ENCODE peak calls at places on chromosomes 16 and 17, in ten cellular contexts. Q, Z, D, P, U, G, J, R, L and H are unnamed samples.

GRCh38 chr17:59001158-59001814 is 105.4 kb downstream of the TRIM37 start:
- DNase-seq in Q (no peak), Z (no peak), D (peak), P (peak), U (peak), G (peak), J (peak), R (no peak), L (no peak), H (no peak)

GRCh38 chr16:4656221-4656620 is 31.6 kb downstream of the MGRN1 start:
- DNase-seq in Q (no peak), Z (no peak), D (no peak), P (no peak), U (no peak), G (no peak), J (no peak), R (no peak), L (no peak), H (no peak)

GRCh38 chr16:83113317-83113716 is 486.5 kb downstream of the CDH13 start:
- DNase-seq in Q (peak), Z (no peak), D (peak), P (no peak), U (no peak), G (peak), J (no peak), R (no peak), L (peak), H (no peak)

GRCh38 chr17:51439395-51440229 is 179.3 kb downstream of the UTP18 start:
- DNase-seq in Q (no peak), Z (no peak), D (no peak), P (peak), U (no peak), G (no peak), J (no peak), R (no peak), L (no peak), H (no peak)

GRCh38 chr16:16019488-16019887 is 70.1 kb downstream of the ABCC1 start:
- DNase-seq in Q (no peak), Z (peak), D (peak), P (peak), U (no peak), G (no peak), J (peak), R (peak), L (no peak), H (no peak)

GRCh38 chr17:16486373-16487250 is 5.4 kb downstream of the LRRC75A start:
- DNase-seq in Q (peak), Z (peak), D (peak), P (peak), U (peak), G (peak), J (peak), R (peak), L (peak), H (peak)

GRCh38 chr17:80584171-80584905 is 39.7 kb downstream of the RPTOR start:
- DNase-seq in Q (no peak), Z (no peak), D (peak), P (no peak), U (no peak), G (no peak), J (no peak), R (no peak), L (no peak), H (no peak)

GRCh38 chr17:30191072-30191471 is 44.4 kb downstream of the SLC6A4 start:
- DNase-seq in Q (no peak), Z (no peak), D (no peak), P (no peak), U (no peak), G (no peak), J (no peak), R (no peak), L (no peak), H (no peak)

GRCh38 chr16:73949574-73950348 is 346.9 kb upstream of the PSMD7 start:
- DNase-seq in Q (no peak), Z (no peak), D (no peak), P (peak), U (no peak), G (peak), J (no peak), R (no peak), L (no peak), H (peak)

GRCh38 chr16:53053967-53054669 is 673 bp upstream of the CHD9 start:
- DNase-seq in Q (no peak), Z (peak), D (peak), P (peak), U (peak), G (peak), J (no peak), R (peak), L (no peak), H (peak)
- TF ChIP-seq CTCF in Q (no peak), Z (no peak), D (no peak), P (no peak), U (no peak), G (no peak), J (no peak), R (no peak), L (no peak), H (no peak)

DNA sequence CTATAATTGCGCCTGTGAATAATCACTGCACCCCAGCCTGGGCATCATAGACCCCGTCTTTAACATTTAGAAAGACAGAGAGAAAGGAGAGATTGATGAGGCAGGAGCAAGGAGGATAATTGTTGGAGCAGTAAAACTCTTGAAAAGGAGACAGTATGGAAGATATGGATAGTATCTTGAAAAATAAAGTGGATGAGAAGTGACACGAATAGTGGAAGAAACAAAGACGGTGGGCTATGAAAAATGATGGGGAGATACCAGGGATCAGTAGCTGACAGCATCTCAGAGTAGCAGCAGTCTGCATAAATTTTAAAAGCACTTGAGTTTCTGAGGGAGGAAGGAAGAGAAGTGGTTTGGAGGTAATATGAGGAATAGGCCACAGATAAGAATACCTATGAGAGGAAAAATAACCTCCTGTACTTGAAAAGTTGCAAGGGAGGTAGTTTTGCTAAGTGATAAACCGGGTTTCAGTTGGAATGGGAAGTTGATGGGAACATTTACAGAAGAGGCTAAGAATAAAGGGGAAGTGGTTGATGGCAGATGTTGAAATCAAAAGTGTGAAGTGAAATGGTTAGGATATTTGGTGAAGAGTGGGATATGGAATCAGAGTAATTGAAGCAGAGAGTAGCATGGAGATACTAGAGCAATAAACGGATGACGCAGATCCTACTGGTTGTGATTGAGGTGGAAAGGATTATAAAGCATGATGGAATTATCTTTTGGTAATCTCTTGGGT is 1.8 kb upstream of the PPM1D start:
- DNase-seq in Q (no peak), Z (no peak), D (no peak), P (no peak), U (no peak), G (no peak), J (no peak), R (no peak), L (no peak), H (no peak)
- H3K4me3 ChIP-seq in Q (no peak), Z (no peak), D (no peak), P (no peak), U (no peak), G (no peak), J (no peak), R (no peak), L (no peak), H (no peak)

GRCh38 chr17:45172232-45172540 is 10.5 kb downstream of the HEXIM2 start:
- DNase-seq in Q (no peak), Z (no peak), D (no peak), P (no peak), U (no peak), G (no peak), J (no peak), R (no peak), L (no peak), H (no peak)
- H3K27ac ChIP-seq in Q (peak), Z (peak), D (peak), P (peak), U (peak), G (peak), J (peak), R (peak), L (peak), H (peak)

GRCh38 chr16:11100239-11100750 is 155.7 kb downstream of the SOCS1 start:
- DNase-seq in Q (no peak), Z (no peak), D (peak), P (peak), U (no peak), G (peak), J (peak), R (peak), L (peak), H (peak)
- TF ChIP-seq CTCF in Q (no peak), Z (peak), D (no peak), P (no peak), U (no peak), G (no peak), J (peak), R (peak), L (peak), H (peak)

GRCh38 chr17:48910370-48910769 is 2.2 kb downstream of the UBE2Z start:
- DNase-seq in Q (no peak), Z (no peak), D (no peak), P (peak), U (no peak), G (no peak), J (no peak), R (no peak), L (no peak), H (no peak)
- H3K4me3 ChIP-seq in Q (peak), Z (no peak), D (no peak), P (peak), U (no peak), G (no peak), J (peak), R (peak), L (no peak), H (no peak)

DNA sequence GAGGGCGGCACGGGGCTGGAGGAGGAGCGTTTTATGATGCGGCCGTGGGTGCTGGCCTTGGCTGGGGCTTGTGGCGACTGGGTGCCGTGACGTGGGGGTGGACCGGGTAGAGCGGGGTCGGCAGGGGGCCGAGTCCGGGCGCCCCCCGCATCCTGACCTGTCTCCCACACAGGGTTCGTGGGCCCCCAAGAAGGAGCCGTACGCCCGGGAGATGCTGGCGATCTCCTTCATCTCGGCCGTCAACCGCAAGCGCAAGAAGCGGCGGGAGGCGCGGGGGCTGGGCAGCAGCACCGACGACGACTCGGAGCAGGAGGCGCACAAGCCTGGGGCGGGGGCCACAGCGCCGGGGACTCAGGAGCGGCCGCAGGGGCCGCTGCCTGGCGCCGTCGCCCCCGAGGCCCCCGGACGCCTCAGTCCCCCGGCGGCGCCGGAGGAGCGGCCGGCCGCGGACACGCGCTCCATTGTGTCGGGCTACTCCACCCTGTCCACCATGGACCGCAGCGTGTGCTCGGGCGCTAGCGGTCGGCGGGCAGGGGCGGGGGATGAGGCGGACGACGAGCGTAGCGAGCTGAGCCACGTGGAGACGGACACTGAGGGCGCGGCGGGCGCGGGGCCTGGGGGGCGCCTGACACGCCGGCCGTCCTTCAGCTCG is 81.6 kb downstream of the ARHGAP23 start:
- DNase-seq in Q (no peak), Z (peak), D (no peak), P (no peak), U (no peak), G (no peak), J (no peak), R (no peak), L (no peak), H (no peak)
- H3K27ac ChIP-seq in Q (peak), Z (no peak), D (no peak), P (no peak), U (no peak), G (no peak), J (no peak), R (no peak), L (no peak), H (no peak)

DNA sequence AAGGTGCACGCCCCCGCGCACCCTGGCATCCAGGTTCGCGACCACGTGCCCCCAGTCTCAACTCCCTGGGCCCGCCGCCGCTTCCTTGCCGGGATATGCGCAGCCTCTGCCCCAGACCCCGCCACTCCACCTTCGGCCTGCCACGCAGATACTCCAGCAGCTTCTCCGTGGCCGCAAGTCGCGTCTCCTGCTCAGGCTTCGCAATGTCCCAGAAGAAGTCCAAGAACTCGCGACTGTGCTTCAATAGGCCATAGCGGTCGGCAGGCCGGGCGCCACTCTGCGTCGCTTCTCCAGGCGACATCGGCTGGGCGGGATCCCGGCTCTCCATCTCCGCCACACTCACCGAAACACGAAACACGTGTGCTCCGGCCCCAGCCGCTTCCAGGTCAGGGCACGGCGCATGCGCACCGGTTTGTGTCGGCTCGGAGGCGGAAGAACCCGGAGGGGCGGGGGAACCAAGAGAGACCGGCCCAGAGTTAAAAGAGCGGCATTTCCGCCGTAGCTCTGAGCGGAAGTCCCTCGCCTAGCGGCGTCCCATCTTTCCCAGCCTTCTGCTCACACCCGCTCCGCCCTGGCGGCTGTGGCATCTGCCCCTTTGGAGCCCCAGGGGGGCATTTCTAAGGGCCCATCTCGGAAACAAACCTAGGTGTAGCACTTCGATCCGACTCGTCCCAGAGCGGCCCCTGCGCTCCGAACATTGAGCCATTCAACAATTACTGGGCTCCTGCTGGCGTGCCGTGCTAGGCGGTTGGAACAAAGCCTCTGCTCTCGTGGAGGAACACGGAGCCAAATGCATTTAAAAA is at the start of gene MYBBP1A:
- DNase-seq in Q (peak), Z (peak), D (peak), P (peak), U (peak), G (peak), J (peak), R (peak), L (peak), H (peak)
- TF ChIP-seq CTCF in Q (peak), Z (peak), D (no peak), P (no peak), U (peak), G (peak), J (peak), R (peak), L (peak), H (peak)

GRCh38 chr17:18258356-18259038 is at the start of gene FLII:
- DNase-seq in Q (peak), Z (peak), D (peak), P (peak), U (peak), G (peak), J (peak), R (no peak), L (peak), H (no peak)

GRCh38 chr17:18261659-18262058 is 1.2 kb downstream of the MIEF2 start:
- DNase-seq in Q (no peak), Z (no peak), D (no peak), P (no peak), U (no peak), G (no peak), J (no peak), R (no peak), L (no peak), H (no peak)

GRCh38 chr17:18260332-18261145 is at the start of gene MIEF2:
- DNase-seq in Q (peak), Z (peak), D (peak), P (peak), U (peak), G (peak), J (peak), R (peak), L (peak), H (peak)

GRCh38 chr17:18261146-18261515 is 669 bp downstream of the MIEF2 start:
- DNase-seq in Q (peak), Z (peak), D (peak), P (peak), U (peak), G (peak), J (peak), R (peak), L (peak), H (peak)

GRCh38 chr17:18259621-18260331 is 686 bp upstream of the MIEF2 start:
- DNase-seq in Q (no peak), Z (no peak), D (no peak), P (peak), U (no peak), G (no peak), J (no peak), R (no peak), L (no peak), H (no peak)
- H3K4me3 ChIP-seq in Q (peak), Z (peak), D (peak), P (peak), U (no peak), G (no peak), J (peak), R (peak), L (peak), H (peak)

GRCh38 chr17:19538095-19539039 is 4.7 kb downstream of the SLC47A1 start:
- DNase-seq in Q (no peak), Z (no peak), D (peak), P (no peak), U (peak), G (peak), J (no peak), R (no peak), L (peak), H (no peak)
- H3K27ac ChIP-seq in Q (peak), Z (peak), D (no peak), P (no peak), U (no peak), G (peak), J (no peak), R (no peak), L (peak), H (no peak)